ENCODE peak calls at places on chromosomes 12 and 14, in six cellular contexts. E is lung, V is psoas muscle, O is tibial nerve, R is GM23248, J is IMR-90. Z is an unnamed sample. For H3K9me3 and H3K4me1, the result is how much of the 10 kb centered on the place peaks cover.

GRCh38 chr12:50174971-50175715 is 8.0 kb upstream of the CERS5 start:
- DNase-seq in E (peak), V (no peak), O (no peak), R (peak), J (peak), Z (no peak)

GRCh38 chr14:94474581-94475031 is 1.4 kb downstream of the SERPINA9 start:
- DNase-seq in E (no peak), V (no peak), O (no peak), R (peak), J (peak), Z (no peak)

GRCh38 chr12:122226366-122227222 is 742 bp upstream of the DIABLO start:
- DNase-seq in E (no peak), V (no peak), O (no peak), R (no peak), J (no peak), Z (no peak)

GRCh38 chr12:78457951-78458350 is 406.6 kb upstream of the SYT1 start:
- DNase-seq in E (no peak), V (no peak), O (no peak), R (peak), J (peak), Z (no peak)

GRCh38 chr14:99273025-99273723 is 1.2 kb upstream of the BCL11B start:
- DNase-seq in E (no peak), V (no peak), O (no peak), R (peak), J (no peak), Z (no peak)

GRCh38 chr12:49706351-49707126 is 666 bp downstream of the FMNL3 start:
- DNase-seq in E (peak), V (peak), O (peak), R (peak), J (peak), Z (peak)

GRCh38 chr12:13582421-13582820 is 385.9 kb downstream of the EMP1 start:
- DNase-seq in E (no peak), V (no peak), O (no peak), R (no peak), J (no peak), Z (no peak)

GRCh38 chr12:121861549-121862254 is 3.0 kb upstream of the HPD start:
- DNase-seq in E (no peak), V (no peak), O (no peak), R (peak), J (peak), Z (no peak)

GRCh38 chr12:64696065-64696741 is 63.0 kb downstream of the GNS start:
- DNase-seq in E (no peak), V (no peak), O (no peak), R (peak), J (peak), Z (no peak)

GRCh38 chr12:124713436-124714082 is 146.1 kb upstream of the NCOR2 start:
- DNase-seq in E (peak), V (no peak), O (no peak), R (peak), J (peak), Z (peak)

GRCh38 chr12:4825139-4825858 is 84.4 kb upstream of the KCNA1 start:
- DNase-seq in E (no peak), V (no peak), O (no peak), R (no peak), J (no peak), Z (no peak)

GRCh38 chr12:49705479-49706267 is 1.5 kb downstream of the FMNL3 start:
- DNase-seq in E (peak), V (peak), O (peak), R (peak), J (peak), Z (peak)

GRCh38 chr12:31491819-31492598 is 98.9 kb downstream of the DENND5B start:
- DNase-seq in E (no peak), V (no peak), O (no peak), R (peak), J (peak), Z (no peak)

GRCh38 chr12:7984900-7985299 is 47.6 kb upstream of the FOXJ2 start:
- DNase-seq in E (no peak), V (no peak), O (no peak), R (no peak), J (no peak), Z (no peak)

GRCh38 chr14:77301103-77301502 is 19.6 kb downstream of the POMT2 start:
- DNase-seq in E (peak), V (peak), O (peak), R (peak), J (peak), Z (peak)

GRCh38 chr14:27881063-27881462 is 885.5 kb upstream of the FOXG1 start:
- DNase-seq in E (no peak), V (no peak), O (no peak), R (no peak), J (no peak), Z (no peak)
- H3K9me3 ChIP-seq in E (under half), V (under half), O (under half), R (under half), J (under half), Z (under half)

GRCh38 chr12:6954316-6954710 is 3.2 kb downstream of the PTPN6 start:
- DNase-seq in E (no peak), V (no peak), O (no peak), R (no peak), J (no peak), Z (no peak)
- H3K4me3 ChIP-seq in E (no peak), V (peak), O (no peak), R (no peak), J (no peak), Z (no peak)

DNA sequence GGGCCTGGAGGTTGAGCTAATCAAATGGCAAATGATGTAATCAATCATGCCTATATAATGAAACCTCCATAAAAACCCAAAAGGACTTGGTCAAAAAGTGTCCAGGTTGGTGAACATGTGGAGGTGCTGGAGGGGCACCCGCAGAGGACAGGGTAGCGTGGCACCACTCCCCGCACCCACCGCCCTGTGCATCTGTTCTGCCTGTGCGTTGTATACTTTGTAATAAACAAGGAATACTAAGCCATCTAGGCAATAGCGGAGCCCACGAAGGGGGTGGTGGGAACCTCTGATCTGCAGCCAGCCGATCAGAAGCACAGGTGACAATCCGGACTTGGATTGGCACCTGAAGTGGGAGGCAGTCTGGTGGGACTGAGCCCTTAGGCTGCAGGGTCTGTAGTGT is 75.8 kb upstream of the GPR68 start:
- DNase-seq in E (no peak), V (no peak), O (no peak), R (no peak), J (no peak), Z (no peak)
- H3K4me1 ChIP-seq in E (under half), V (under half), O (under half), R (under half), J (under half), Z (half or more)

GRCh38 chr12:126767334-126767733 is 1499.6 kb upstream of the TMEM132C start:
- DNase-seq in E (no peak), V (no peak), O (no peak), R (no peak), J (no peak), Z (no peak)

GRCh38 chr12:126760109-126760508 is 1506.9 kb upstream of the TMEM132C start:
- DNase-seq in E (no peak), V (no peak), O (no peak), R (peak), J (no peak), Z (no peak)

GRCh38 chr12:126762150-126762549 is 1504.8 kb upstream of the TMEM132C start:
- DNase-seq in E (no peak), V (no peak), O (no peak), R (no peak), J (no peak), Z (no peak)

GRCh38 chr12:126761420-126761819 is 1505.5 kb upstream of the TMEM132C start:
- DNase-seq in E (no peak), V (no peak), O (no peak), R (no peak), J (no peak), Z (no peak)

GRCh38 chr12:126763359-126763758 is 1503.6 kb upstream of the TMEM132C start:
- DNase-seq in E (no peak), V (no peak), O (no peak), R (no peak), J (no peak), Z (no peak)
- H3K9me3 ChIP-seq in E (under half), V (under half), O (under half), R (under half), J (under half), Z (under half)

DNA sequence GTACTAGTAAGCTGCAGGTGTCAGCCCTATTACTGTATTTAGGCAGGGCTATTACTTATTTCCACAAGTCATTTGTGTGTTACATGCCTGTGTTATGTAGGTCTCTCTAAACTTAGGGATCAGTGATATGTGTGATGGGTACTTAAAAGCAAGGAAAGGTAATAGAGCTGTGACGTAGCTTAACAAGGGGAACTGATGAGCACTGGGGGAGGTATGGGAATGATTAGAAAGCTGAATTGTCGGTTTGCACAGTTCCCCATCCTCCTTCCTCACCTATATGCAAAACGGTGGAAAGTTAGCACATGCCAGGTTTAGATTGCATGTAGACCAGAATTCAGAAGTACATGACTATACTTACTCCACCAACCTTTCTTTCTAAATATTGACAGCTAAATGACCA is 494.3 kb upstream of the GARIN6 start:
- DNase-seq in E (no peak), V (no peak), O (no peak), R (no peak), J (no peak), Z (no peak)
- H3K4me3 ChIP-seq in E (no peak), V (no peak), O (no peak), R (no peak), J (no peak), Z (no peak)

GRCh38 chr12:54000105-54000773 is at the start of gene HOXC9:
- DNase-seq in E (no peak), V (peak), O (no peak), R (peak), J (no peak), Z (no peak)

GRCh38 chr12:53997324-53998173 is 2.4 kb upstream of the HOXC9 start:
- DNase-seq in E (no peak), V (no peak), O (no peak), R (no peak), J (no peak), Z (no peak)

GRCh38 chr12:53999596-54000104 is 311 bp upstream of the HOXC9 start:
- DNase-seq in E (no peak), V (peak), O (no peak), R (peak), J (peak), Z (no peak)

GRCh38 chr12:53998174-53998899 is 1.6 kb upstream of the HOXC9 start:
- DNase-seq in E (no peak), V (no peak), O (no peak), R (no peak), J (no peak), Z (no peak)

DNA sequence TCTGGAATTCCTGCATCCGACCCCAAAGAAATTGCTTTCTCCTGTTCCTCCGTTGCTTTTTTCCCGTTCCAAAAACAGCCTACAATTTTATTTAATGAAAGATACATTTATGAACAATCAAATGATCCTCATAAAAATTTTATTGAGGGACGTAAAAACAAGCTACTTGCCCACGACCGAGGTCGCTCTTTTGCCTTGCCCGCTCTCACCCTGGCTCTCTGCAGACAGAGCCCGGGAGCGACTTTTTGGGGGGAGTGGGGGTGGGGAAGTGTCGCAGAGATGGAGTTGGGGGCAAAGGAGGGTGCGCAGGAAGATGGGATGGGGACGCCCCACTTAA is 1.1 kb upstream of the HOXC9 start:
- DNase-seq in E (no peak), V (no peak), O (no peak), R (no peak), J (no peak), Z (no peak)
- H3K4me1 ChIP-seq in E (under half), V (under half), O (under half), R (under half), J (under half), Z (under half)

GRCh38 chr14:72559227-72559626 is 334.7 kb downstream of the DPF3 start:
- DNase-seq in E (no peak), V (no peak), O (no peak), R (no peak), J (no peak), Z (no peak)

GRCh38 chr14:72559669-72560068 is 334.2 kb downstream of the DPF3 start:
- DNase-seq in E (no peak), V (no peak), O (no peak), R (no peak), J (no peak), Z (no peak)

GRCh38 chr14:72558721-72559120 is 335.2 kb downstream of the DPF3 start:
- DNase-seq in E (no peak), V (no peak), O (no peak), R (peak), J (peak), Z (no peak)

GRCh38 chr14:72560856-72561493 is 332.9 kb downstream of the DPF3 start:
- DNase-seq in E (no peak), V (no peak), O (no peak), R (no peak), J (no peak), Z (no peak)

GRCh38 chr14:72560331-72560730 is 333.6 kb downstream of the DPF3 start:
- DNase-seq in E (no peak), V (no peak), O (no peak), R (peak), J (no peak), Z (no peak)
- H3K9me3 ChIP-seq in E (under half), V (under half), O (under half), R (under half), J (under half), Z (under half)

GRCh38 chr14:68282479-68283377 is 463.1 kb downstream of the RAD51B start:
- DNase-seq in E (no peak), V (no peak), O (no peak), R (no peak), J (no peak), Z (no peak)
- H3K4me3 ChIP-seq in E (no peak), V (no peak), O (no peak), R (no peak), J (no peak), Z (no peak)

GRCh38 chr14:90400904-90401561 is 4.2 kb downstream of the CALM1 start:
- DNase-seq in E (no peak), V (no peak), O (no peak), R (no peak), J (no peak), Z (no peak)
- H3K4me1 ChIP-seq in E (under half), V (half or more), O (under half), R (under half), J (under half), Z (half or more)